ENCODE peak calls at places on chromosomes 3 and 15, in ten cellular contexts. R, W, J, T, D, U, P, K, S and B are unnamed samples.
A peak's percentile ranks its signal among the peaks of the same experiment; 100 is the strongest.

GRCh38 chr3:148930785-148931184 is 60.6 kb upstream of the GYG1 start:
- DNase-seq in P (no peak), D (no peak), R (no peak), J (no peak), K (no peak), S (no peak), T (no peak), W (no peak), U (no peak), B (no peak)

GRCh38 chr3:67710396-67710795 is 56.0 kb upstream of the SUCLG2 start:
- DNase-seq in J (no peak), D (no peak), P (no peak), K (no peak), R (no peak), S (no peak), W (no peak), T (no peak), U (no peak), B (no peak)

GRCh38 chr3:78969483-78969882 is 798.3 kb downstream of the ROBO1 start:
- DNase-seq in R (peak; percentile 90), U (no peak), T (no peak), W (no peak), S (no peak), P (no peak), D (no peak), K (no peak), J (no peak), B (no peak)

GRCh38 chr3:117660941-117661635 is 951.5 kb downstream of the TUSC7 start:
- DNase-seq in R (no peak), U (no peak), J (no peak), K (no peak), T (no peak), D (no peak), S (no peak), P (no peak), W (no peak), B (no peak)

GRCh38 chr3:116930786-116931185 is 221.2 kb downstream of the TUSC7 start:
- DNase-seq in J (no peak), D (no peak), S (no peak), U (no peak), R (no peak), P (no peak), T (no peak), W (no peak), K (no peak), B (no peak)

GRCh38 chr15:101542306-101543025 is 53.0 kb upstream of the PCSK6 start:
- DNase-seq in S (no peak), T (no peak), R (no peak), W (peak; percentile 42), P (no peak), K (no peak), J (no peak), U (no peak), D (no peak), B (no peak)

GRCh38 chr3:56192001-56192400 is 276.3 kb downstream of the ERC2 start:
- DNase-seq in U (no peak), P (no peak), S (no peak), J (no peak), T (no peak), K (no peak), W (no peak), R (peak; percentile 3), D (no peak), B (no peak)

GRCh38 chr3:186841637-186842036 is 873 bp upstream of the ADIPOQ start:
- DNase-seq in K (no peak), T (no peak), R (no peak), D (no peak), J (no peak), P (no peak), U (no peak), S (no peak), W (no peak), B (no peak)

GRCh38 chr3:56257826-56258225 is 210.4 kb downstream of the ERC2 start:
- DNase-seq in P (no peak), U (no peak), R (no peak), J (no peak), W (no peak), S (no peak), K (no peak), T (no peak), D (no peak), B (no peak)

GRCh38 chr3:111737712-111738097 is 121.4 kb upstream of the PHLDB2 start:
- DNase-seq in J (peak; percentile 48), K (no peak), T (no peak), P (no peak), R (peak; percentile 90), D (peak; percentile 76), S (peak; percentile 92), U (no peak), W (no peak), B (no peak)

GRCh38 chr3:188051801-188052228 is 102.1 kb upstream of the LPP start:
- DNase-seq in R (no peak), W (no peak), T (no peak), J (peak; percentile 88), D (no peak), U (no peak), P (peak; percentile 69), S (no peak), K (peak; percentile 28), B (no peak)

GRCh38 chr3:147699175-147699838 is 290.1 kb downstream of the ZIC1 start:
- DNase-seq in W (no peak), D (no peak), U (no peak), R (peak; percentile 63), J (no peak), S (no peak), P (no peak), K (no peak), T (no peak), B (no peak)

GRCh38 chr3:126618021-126618420 is 36.9 kb downstream of the TXNRD3 start:
- DNase-seq in W (no peak), R (peak; percentile 36), D (no peak), T (no peak), U (no peak), P (no peak), K (no peak), S (no peak), J (no peak), B (no peak)

DNA sequence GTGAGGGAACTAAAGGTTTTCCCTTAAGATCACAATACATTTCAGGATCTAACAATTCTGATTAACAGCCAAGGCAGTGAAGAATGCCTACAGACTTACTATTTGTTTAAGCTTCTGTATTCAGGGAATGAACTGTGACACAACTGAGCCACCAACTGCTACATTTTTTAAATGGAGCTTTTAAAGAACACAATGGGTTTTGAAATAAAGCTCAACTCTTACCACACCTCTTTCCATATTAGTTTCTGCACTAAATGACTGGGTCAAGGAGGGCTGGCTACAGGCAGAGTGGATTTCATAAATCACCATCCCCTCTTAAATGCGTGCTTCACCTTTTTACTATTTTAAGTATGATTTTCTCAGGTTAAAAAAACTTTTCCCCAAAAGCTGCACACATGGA is 100.2 kb downstream of the TMCC1 start:
- DNase-seq in K (no peak), J (no peak), T (no peak), R (peak; percentile 23), P (no peak), D (no peak), S (no peak), U (no peak), W (no peak), B (no peak)
- H3K27ac ChIP-seq in K (no peak overlapping the region), J (no peak overlapping the region), T (peak overlapping the region; percentile 83), R (peak overlapping the region; percentile 99), P (peak overlapping the region; percentile 63), D (no peak overlapping the region), S (no peak overlapping the region), U (no peak overlapping the region), W (no peak overlapping the region), B (peak overlapping the region; percentile 83)

GRCh38 chr3:134355416-134355815 is 18.8 kb downstream of the AMOTL2 start:
- DNase-seq in W (peak; percentile 67), P (no peak), R (no peak), K (no peak), D (no peak), S (no peak), U (no peak), J (no peak), T (no peak), B (no peak)
- TF ChIP-seq CTCF in W (no peak), P (no peak), R (no peak), K (no peak), D (no peak), S (no peak), U (no peak), J (no peak), T (no peak), B (no peak)

DNA sequence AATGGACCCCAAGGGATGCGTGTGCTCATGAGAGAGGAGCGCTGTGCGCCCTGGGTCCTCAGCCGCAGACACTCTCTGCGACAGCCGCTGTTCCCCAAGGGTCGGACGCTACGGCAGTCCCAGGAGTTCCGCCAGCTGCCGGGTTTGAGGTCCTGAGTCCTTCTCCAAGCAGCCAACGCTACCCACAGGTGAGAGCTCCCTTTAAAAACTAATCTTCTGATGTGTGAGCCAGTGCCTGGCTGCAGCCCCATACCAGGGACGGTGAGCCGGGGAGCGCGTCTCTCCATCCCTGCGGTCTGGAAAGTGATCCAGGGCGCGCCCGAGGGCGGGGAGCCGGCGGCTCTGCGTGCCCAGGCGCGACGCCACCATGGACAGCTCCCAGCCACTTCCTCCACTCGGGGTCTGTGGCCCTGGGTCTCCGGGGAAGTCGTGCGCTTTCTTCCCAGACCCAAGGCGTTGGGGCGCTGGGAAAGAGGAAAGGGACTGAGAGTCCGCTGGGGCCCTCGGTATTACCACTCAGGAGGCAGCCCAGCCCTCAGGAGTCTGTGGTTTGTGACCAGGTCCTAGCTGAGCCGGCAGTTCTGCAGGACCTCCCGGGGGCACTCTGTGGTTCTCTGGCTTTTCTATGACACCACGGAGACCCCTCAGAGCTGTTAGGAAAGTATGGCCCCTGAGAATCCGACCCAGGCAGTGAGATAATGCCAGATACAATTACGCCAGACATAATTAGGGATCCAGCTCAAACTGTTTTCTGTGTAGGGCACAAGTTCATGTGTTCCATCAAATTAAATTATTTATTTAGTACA is 1.4 kb downstream of the CEMIP start:
- DNase-seq in R (peak; percentile 48), W (no peak), K (peak; percentile 72), U (peak; percentile 23), D (peak; percentile 48), T (peak; percentile 57), P (no peak), S (no peak), J (peak; percentile 81), B (no peak)
- H3K4me3 ChIP-seq in R (peak overlapping the region; percentile 57), W (peak overlapping the region; percentile 57), K (peak overlapping the region; percentile 53), U (peak overlapping the region; percentile 28), D (peak overlapping the region; percentile 70), T (peak overlapping the region; percentile 56), P (peak overlapping the region; percentile 71), S (peak overlapping the region; percentile 63), J (no peak overlapping the region), B (peak overlapping the region; percentile 57)

DNA sequence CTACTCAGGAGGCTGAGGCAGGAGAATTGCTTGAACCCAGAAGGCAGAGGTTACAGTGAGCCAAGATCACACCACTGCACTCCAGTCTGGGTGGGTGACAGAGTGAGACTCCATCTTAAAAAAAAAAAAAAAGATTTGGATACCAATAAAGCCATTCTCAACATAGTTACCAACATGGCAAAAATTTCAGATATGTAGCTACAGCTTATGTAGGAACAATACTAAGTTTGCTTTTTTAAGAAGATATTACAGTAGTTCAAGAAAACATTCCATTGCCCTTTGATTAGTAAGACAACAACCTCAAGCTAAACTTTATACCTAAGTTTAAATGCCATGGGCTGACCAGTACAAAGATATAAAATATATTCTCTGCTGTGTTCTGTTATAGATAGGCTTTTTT is 34.4 kb downstream of the ZNF106 start:
- DNase-seq in J (no peak), K (no peak), S (no peak), T (no peak), U (no peak), P (no peak), W (no peak), R (no peak), D (no peak), B (no peak)
- H3K27ac ChIP-seq in J (no peak overlapping the region), K (peak overlapping the region; percentile 13), S (peak overlapping the region; percentile 89), T (peak overlapping the region; percentile 82), U (no peak overlapping the region), P (peak overlapping the region; percentile 56), W (no peak overlapping the region), R (no peak overlapping the region), D (peak overlapping the region; percentile 77), B (no peak overlapping the region)

GRCh38 chr3:143895805-143896204 is 47.5 kb upstream of the SLC9A9 start:
- DNase-seq in S (no peak), T (no peak), D (no peak), J (no peak), W (no peak), U (no peak), P (no peak), K (no peak), R (no peak), B (no peak)
- TF ChIP-seq CTCF in S (no peak), T (no peak), D (no peak), J (no peak), W (no peak), U (no peak), P (peak; percentile 51), K (no peak), R (peak; percentile 37), B (peak; percentile 27)